ENCODE peak calls at places on chromosome 9, in five cellular contexts. P, U, F, X and W are unnamed samples.

GRCh38 chr9:137055385-137056364 is 1.8 kb upstream of the ENTPD2 start:
- DNase-seq in X (peak; percentile 81), F (no peak), P (no peak), U (no peak), W (no peak)

GRCh38 chr9:135468866-135469521 is 10.6 kb upstream of the PPP1R26 start:
- DNase-seq in P (peak; percentile 86), X (no peak), F (peak; percentile 17), U (peak; percentile 85), W (no peak)

GRCh38 chr9:105959491-105959890 is 265.1 kb downstream of the TMEM38B start:
- DNase-seq in U (no peak), X (no peak), F (no peak), P (no peak), W (no peak)

GRCh38 chr9:18473551-18474279 is at the start of gene ADAMTSL1:
- DNase-seq in X (no peak), F (peak; percentile 15), P (peak; percentile 93), U (peak; percentile 83), W (no peak)

GRCh38 chr9:112541690-112542089 is 55.1 kb downstream of the KIAA1958 start:
- DNase-seq in P (no peak), U (no peak), F (no peak), X (no peak), W (no peak)

GRCh38 chr9:25917593-25918426 is 239.6 kb upstream of the TUSC1 start:
- DNase-seq in X (no peak), U (no peak), P (no peak), F (no peak), W (no peak)

GRCh38 chr9:91164724-91165520 is 196.8 kb downstream of the AUH start:
- DNase-seq in F (no peak), P (peak; percentile 47), X (peak; percentile 72), U (peak; percentile 99), W (no peak)

GRCh38 chr9:129258124-129258822 is 80.2 kb upstream of the IER5L start:
- DNase-seq in F (peak; percentile 45), X (peak; percentile 92), U (peak; percentile 83), P (peak; percentile 98), W (peak; percentile 96)

GRCh38 chr9:109766351-109766750 is 13.6 kb upstream of the PALM2AKAP2 start:
- DNase-seq in X (no peak), F (no peak), U (peak; percentile 94), P (no peak), W (no peak)

GRCh38 chr9:97307500-97308163 is at the start of gene CCDC180:
- DNase-seq in F (no peak), X (peak; percentile 66), P (no peak), U (no peak), W (peak; percentile 92)

GRCh38 chr9:102974530-102974929 is 20.6 kb upstream of the CYLC2 start:
- DNase-seq in X (no peak), P (no peak), F (no peak), U (peak; percentile 69), W (no peak)

GRCh38 chr9:93869863-93870262 is 85.3 kb downstream of the BARX1 start:
- DNase-seq in P (no peak), X (no peak), U (no peak), F (no peak), W (peak; percentile 77)

GRCh38 chr9:130106860-130107848 is 53.4 kb downstream of the GPR107 start:
- DNase-seq in F (peak; percentile 58), X (peak; percentile 91), U (peak; percentile 84), P (peak; percentile 81), W (peak; percentile 95)

GRCh38 chr9:33791117-33791516 is 4.2 kb upstream of the PRSS3 start:
- DNase-seq in U (peak; percentile 92), F (no peak), X (no peak), P (no peak), W (no peak)

GRCh38 chr9:134179595-134179917 is 15.2 kb upstream of the RNU6ATAC start:
- DNase-seq in X (no peak), P (no peak), U (no peak), F (no peak), W (no peak)

GRCh38 chr9:128877852-128878251 is 3.9 kb downstream of the KYAT1 start:
- DNase-seq in X (no peak), F (no peak), P (no peak), U (no peak), W (no peak)

GRCh38 chr9:93100265-93100636 is 4.2 kb downstream of the CARD19 start:
- DNase-seq in P (no peak), X (no peak), F (no peak), U (no peak), W (no peak)

GRCh38 chr9:38227061-38227540 is 158.1 kb upstream of the SHB start:
- DNase-seq in X (no peak), U (peak; percentile 92), F (peak; percentile 91), P (peak; percentile 90), W (no peak)

GRCh38 chr9:69168709-69169217 is 5.3 kb upstream of the TJP2 start:
- DNase-seq in U (peak; percentile 70), X (no peak), P (peak; percentile 79), F (no peak), W (no peak)